ENCODE peak calls at places on chromosomes 3 and 15, in ten cellular contexts. K is CD8-positive, alpha-beta memory T cell; E is colonic mucosa; C is uterus; J is OCI-LY7; M is naive thymus-derived CD4-positive, alpha-beta T cell; H is IMR-90; Q is small intestine; D is endodermal cell; F is A549. V is an unnamed sample. For H3K4me1, the result is how much of the 10 kb centered on the place peaks cover.

GRCh38 chr3:56956906-56957305 is 103.6 kb upstream of the SPATA12 start:
- DNase-seq in K (no peak), E (no peak), C (no peak), J (no peak), M (no peak), H (no peak), Q (no peak), D (no peak), F (no peak), V (no peak)

GRCh38 chr3:120841264-120841663 is 66.7 kb upstream of the STXBP5L start:
- DNase-seq in K (no peak), E (no peak), C (no peak), J (no peak), M (no peak), H (no peak), Q (no peak), D (no peak), F (no peak), V (no peak)

GRCh38 chr15:40743921-40744809 is 10.9 kb downstream of the RMDN3 start:
- DNase-seq in K (peak), E (peak), C (no peak), J (no peak), M (no peak), H (peak), Q (peak), D (no peak), F (no peak), V (peak)

GRCh38 chr3:40079203-40079844 is 230.2 kb upstream of the EIF1B start:
- DNase-seq in K (no peak), E (no peak), C (no peak), J (no peak), M (no peak), H (peak), Q (no peak), D (no peak), F (no peak), V (no peak)

GRCh38 chr3:9351709-9352126 is 11.1 kb upstream of the THUMPD3 start:
- DNase-seq in K (no peak), E (no peak), C (no peak), J (no peak), M (no peak), H (no peak), Q (no peak), D (peak), F (no peak), V (no peak)

GRCh38 chr15:85062560-85062959 is 80.9 kb downstream of the PDE8A start:
- DNase-seq in K (no peak), E (no peak), C (no peak), J (no peak), M (no peak), H (no peak), Q (no peak), D (no peak), F (no peak), V (no peak)

GRCh38 chr15:26572606-26573350 is 200.1 kb downstream of the GABRB3 start:
- DNase-seq in K (no peak), E (no peak), C (no peak), J (no peak), M (no peak), H (no peak), Q (no peak), D (no peak), F (no peak), V (no peak)

GRCh38 chr15:90967206-90967605 is 12.5 kb downstream of the RCCD1 start:
- DNase-seq in K (no peak), E (no peak), C (no peak), J (no peak), M (no peak), H (no peak), Q (no peak), D (no peak), F (no peak), V (no peak)

GRCh38 chr3:45319231-45320085 is 68.9 kb upstream of the LARS2 start:
- DNase-seq in K (no peak), E (no peak), C (no peak), J (no peak), M (no peak), H (no peak), Q (no peak), D (peak), F (no peak), V (no peak)

GRCh38 chr3:160278210-160278609 is 53.0 kb downstream of the C3orf80 start:
- DNase-seq in K (no peak), E (no peak), C (no peak), J (no peak), M (no peak), H (no peak), Q (peak), D (peak), F (no peak), V (no peak)

GRCh38 chr3:186216903-186217819 is 108.3 kb upstream of the ETV5 start:
- DNase-seq in K (no peak), E (no peak), C (no peak), J (no peak), M (no peak), H (no peak), Q (no peak), D (no peak), F (no peak), V (no peak)

GRCh38 chr3:194775266-194775665 is 89.6 kb downstream of the FAM43A start:
- DNase-seq in K (no peak), E (no peak), C (no peak), J (no peak), M (no peak), H (no peak), Q (no peak), D (no peak), F (no peak), V (no peak)

GRCh38 chr15:59317211-59317610 is 55.5 kb downstream of the MYO1E start:
- DNase-seq in K (no peak), E (no peak), C (no peak), J (no peak), M (no peak), H (peak), Q (no peak), D (no peak), F (no peak), V (no peak)

GRCh38 chr3:170714151-170714550 is 128.3 kb upstream of the SLC7A14 start:
- DNase-seq in K (no peak), E (no peak), C (no peak), J (no peak), M (no peak), H (peak), Q (no peak), D (no peak), F (no peak), V (no peak)

GRCh38 chr3:141578197-141578596 is 91.4 kb downstream of the RASA2 start:
- DNase-seq in K (no peak), E (no peak), C (no peak), J (no peak), M (no peak), H (peak), Q (peak), D (no peak), F (no peak), V (no peak)

GRCh38 chr3:182182531-182182968 is 470.8 kb downstream of the SOX2 start:
- DNase-seq in K (no peak), E (no peak), C (no peak), J (no peak), M (no peak), H (no peak), Q (no peak), D (no peak), F (no peak), V (no peak)

GRCh38 chr3:113985526-113985925 is 37.7 kb downstream of the ZDHHC23 start:
- DNase-seq in K (no peak), E (no peak), C (no peak), J (peak), M (no peak), H (no peak), Q (no peak), D (no peak), F (no peak), V (no peak)

GRCh38 chr3:126360046-126360713 is 3.0 kb upstream of the KLF15 start:
- DNase-seq in K (peak), E (no peak), C (no peak), J (no peak), M (no peak), H (no peak), Q (no peak), D (no peak), F (no peak), V (peak)

GRCh38 chr3:149204390-149204991 is 17.1 kb downstream of the CP start:
- DNase-seq in K (no peak), E (no peak), C (no peak), J (no peak), M (no peak), H (no peak), Q (no peak), D (no peak), F (no peak), V (no peak)

DNA sequence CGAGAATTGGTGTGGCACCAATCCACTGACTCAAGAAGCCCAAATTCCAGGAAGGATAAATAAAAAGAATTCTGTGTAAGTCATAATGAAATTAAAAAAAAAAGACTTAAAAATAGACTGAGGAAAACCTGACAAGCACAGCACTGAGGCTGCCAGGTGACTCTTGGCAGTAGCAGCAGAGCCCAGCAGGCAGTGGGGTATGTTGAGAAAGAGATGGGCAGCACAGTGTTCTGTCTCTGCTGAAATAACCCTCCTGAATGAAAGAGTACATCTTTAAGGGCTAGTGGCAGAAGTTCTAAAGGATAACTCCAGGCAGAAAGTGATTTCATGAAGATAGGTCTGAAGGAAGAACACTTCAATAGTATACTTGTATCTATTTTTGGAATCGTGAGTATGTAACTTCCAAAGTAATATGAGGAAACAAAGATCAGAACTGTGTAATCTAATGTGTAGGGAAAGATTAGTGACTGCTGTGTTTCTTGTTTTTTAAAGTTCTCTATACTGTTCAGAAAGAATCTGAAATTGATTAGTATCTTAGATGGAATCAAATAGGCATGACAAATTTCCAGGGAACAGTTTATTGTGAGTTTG is 75.9 kb downstream of the RAB7A start:
- DNase-seq in K (no peak), E (no peak), C (no peak), J (no peak), M (no peak), H (no peak), Q (no peak), D (no peak), F (no peak), V (no peak)
- H3K4me1 ChIP-seq in K (half or more), E (under half), C (under half), J (under half), M (under half), H (under half), Q (under half), D (under half), F (under half), V (under half)

DNA sequence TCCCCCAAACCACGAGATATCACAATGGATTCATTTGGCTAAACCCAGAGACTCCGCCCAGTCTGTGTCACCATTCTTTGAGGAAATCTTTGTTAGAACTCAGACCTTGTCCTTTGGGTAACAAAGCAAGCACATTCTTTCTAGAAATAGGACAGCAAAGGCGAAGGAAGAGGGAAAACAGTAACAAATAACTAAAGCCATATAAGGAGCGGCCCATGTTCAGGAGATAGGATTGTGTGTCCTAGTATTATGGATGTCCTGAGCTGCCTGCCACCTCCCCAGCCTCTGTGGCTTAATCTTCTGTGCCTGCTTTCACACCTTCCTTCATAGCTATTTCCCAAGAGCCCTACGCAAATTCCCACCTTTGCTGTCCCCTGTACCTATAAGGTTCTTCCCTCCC is 59.9 kb downstream of the UACA start:
- DNase-seq in K (no peak), E (peak), C (no peak), J (no peak), M (no peak), H (no peak), Q (peak), D (peak), F (no peak), V (no peak)
- H3K4me1 ChIP-seq in K (under half), E (under half), C (under half), J (under half), M (under half), H (under half), Q (under half), D (under half), F (half or more), V (under half)

GRCh38 chr3:188594137-188594536 is 440.2 kb downstream of the LPP start:
- DNase-seq in K (no peak), E (no peak), C (no peak), J (no peak), M (no peak), H (peak), Q (no peak), D (no peak), F (no peak), V (no peak)
- H3K4me1 ChIP-seq in K (under half), E (under half), C (under half), J (under half), M (under half), H (under half), Q (under half), D (under half), F (under half), V (under half)

DNA sequence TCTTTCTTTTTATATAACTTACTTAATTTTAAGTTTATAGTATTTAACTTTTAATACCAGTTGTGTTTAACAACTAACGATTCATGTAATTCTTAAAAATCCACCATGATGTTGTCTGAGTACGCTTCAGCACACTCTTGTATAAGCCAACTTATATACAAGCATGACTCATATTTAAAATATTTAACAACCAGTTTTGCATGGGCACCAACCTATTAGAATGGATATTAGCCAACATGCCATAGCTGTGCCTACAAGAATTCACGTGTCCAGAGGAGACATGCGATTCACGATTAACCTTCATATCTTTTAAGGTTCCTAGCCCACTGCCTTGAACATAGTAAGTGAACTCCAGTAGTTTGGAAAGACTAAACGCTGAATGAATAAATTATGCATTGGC is 1023.2 kb downstream of the TBL1XR1 start:
- DNase-seq in K (no peak), E (no peak), C (no peak), J (no peak), M (no peak), H (no peak), Q (no peak), D (no peak), F (no peak), V (no peak)
- H3K4me1 ChIP-seq in K (under half), E (under half), C (under half), J (under half), M (under half), H (under half), Q (under half), D (under half), F (under half), V (under half)

GRCh38 chr15:29294732-29295131 is 25.1 kb upstream of the NSMCE3 start:
- DNase-seq in K (no peak), E (no peak), C (no peak), J (no peak), M (no peak), H (no peak), Q (no peak), D (no peak), F (no peak), V (no peak)

GRCh38 chr15:29283371-29283770 is 13.7 kb upstream of the NSMCE3 start:
- DNase-seq in K (no peak), E (no peak), C (no peak), J (no peak), M (no peak), H (no peak), Q (no peak), D (no peak), F (no peak), V (no peak)

GRCh38 chr15:29291067-29291466 is 21.4 kb upstream of the NSMCE3 start:
- DNase-seq in K (no peak), E (no peak), C (no peak), J (no peak), M (no peak), H (no peak), Q (no peak), D (no peak), F (no peak), V (no peak)

DNA sequence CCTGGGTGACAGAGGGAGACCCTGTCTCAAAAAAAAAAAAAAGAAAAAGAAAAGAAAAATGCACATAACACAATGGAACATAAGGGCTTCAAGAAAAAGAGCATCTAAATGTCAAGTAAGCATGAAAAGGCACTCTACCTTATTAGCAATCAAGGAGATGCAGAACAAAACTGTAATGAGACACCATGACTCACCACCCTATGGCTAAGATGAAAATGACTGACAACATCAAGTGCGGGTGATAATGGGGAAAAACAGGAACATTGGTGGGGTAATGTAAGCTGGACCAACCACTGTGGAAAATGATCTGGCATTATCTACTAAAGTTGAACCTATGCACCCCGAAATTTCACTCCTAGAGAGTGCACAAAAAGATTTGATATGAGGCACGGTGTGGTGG is 19.6 kb upstream of the NSMCE3 start:
- DNase-seq in K (no peak), E (no peak), C (no peak), J (no peak), M (no peak), H (no peak), Q (no peak), D (no peak), F (no peak), V (no peak)
- H3K4me1 ChIP-seq in K (under half), E (under half), C (under half), J (under half), M (under half), H (under half), Q (under half), D (under half), F (under half), V (under half)

DNA sequence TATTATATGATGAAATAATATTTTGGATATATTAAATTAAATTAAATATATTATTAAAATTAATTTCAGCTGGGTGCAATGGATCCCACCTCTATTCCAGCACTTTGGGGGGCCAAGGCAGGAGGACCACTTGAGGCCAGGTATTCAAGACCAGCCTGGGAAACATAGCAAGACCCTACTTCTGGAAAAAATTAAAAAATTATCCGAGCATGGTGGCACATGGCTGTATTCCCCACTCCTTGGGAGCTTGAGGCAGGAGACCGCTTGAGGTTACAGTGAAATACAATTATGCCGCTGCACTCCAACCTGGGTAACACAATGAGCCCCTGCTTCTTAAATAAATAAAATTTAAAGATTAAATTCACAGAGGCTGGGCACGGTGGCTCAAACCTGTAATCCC is 61.4 kb downstream of the SH3BP5 start:
- DNase-seq in K (no peak), E (no peak), C (no peak), J (no peak), M (no peak), H (no peak), Q (no peak), D (peak), F (no peak), V (peak)
- H3K4me1 ChIP-seq in K (half or more), E (under half), C (under half), J (under half), M (half or more), H (under half), Q (under half), D (under half), F (under half), V (under half)

V was measured in sigmoid colon.